ENCODE peak calls at places on chromosomes 7 and 10, in four cellular contexts. One of them, this sample, is unnamed.

GRCh38 chr7:127582361-127582760 is 3.0 kb downstream of the GCC1 start:
- DNase-seq in natural killer cell: no peak
- DNase-seq in dorsolateral prefrontal cortex: no peak
- DNase-seq in cardiac muscle cell: peak; percentile 79
- DNase-seq in this sample: no peak

GRCh38 chr10:93820434-93820833 is 62.7 kb downstream of the LGI1 start:
- DNase-seq in natural killer cell: no peak
- DNase-seq in dorsolateral prefrontal cortex: no peak
- DNase-seq in cardiac muscle cell: no peak
- DNase-seq in this sample: no peak

GRCh38 chr10:110340122-110340521 is 35.4 kb upstream of the SMNDC1 start:
- DNase-seq in natural killer cell: no peak
- DNase-seq in dorsolateral prefrontal cortex: no peak
- DNase-seq in cardiac muscle cell: no peak
- DNase-seq in this sample: no peak

GRCh38 chr10:28429573-28430216 is 103.2 kb upstream of the WAC start:
- DNase-seq in natural killer cell: no peak
- DNase-seq in dorsolateral prefrontal cortex: no peak
- DNase-seq in cardiac muscle cell: peak; percentile 5
- DNase-seq in this sample: no peak

GRCh38 chr7:23476286-23477169 is 6.2 kb upstream of the IGF2BP3 start:
- DNase-seq in natural killer cell: no peak
- DNase-seq in dorsolateral prefrontal cortex: no peak
- DNase-seq in cardiac muscle cell: no peak
- DNase-seq in this sample: no peak

GRCh38 chr10:116097239-116097751 is 175.7 kb downstream of the GFRA1 start:
- DNase-seq in natural killer cell: no peak
- DNase-seq in dorsolateral prefrontal cortex: peak; percentile 27
- DNase-seq in cardiac muscle cell: no peak
- DNase-seq in this sample: no peak

GRCh38 chr7:86939197-86939814 is 120.1 kb downstream of the ELAPOR2 start:
- DNase-seq in natural killer cell: no peak
- DNase-seq in dorsolateral prefrontal cortex: no peak
- DNase-seq in cardiac muscle cell: peak; percentile 81
- DNase-seq in this sample: no peak

GRCh38 chr10:93032105-93032808 is 28.3 kb upstream of the CYP26C1 start:
- DNase-seq in natural killer cell: no peak
- DNase-seq in dorsolateral prefrontal cortex: no peak
- DNase-seq in cardiac muscle cell: no peak
- DNase-seq in this sample: no peak

GRCh38 chr7:128162666-128163065 is 78.4 kb upstream of the LEP start:
- DNase-seq in natural killer cell: no peak
- DNase-seq in dorsolateral prefrontal cortex: no peak
- DNase-seq in cardiac muscle cell: no peak
- DNase-seq in this sample: no peak

GRCh38 chr7:111438369-111439289 is 123.7 kb downstream of the IMMP2L start:
- DNase-seq in natural killer cell: no peak
- DNase-seq in dorsolateral prefrontal cortex: no peak
- DNase-seq in cardiac muscle cell: peak; percentile 73
- DNase-seq in this sample: no peak

DNA sequence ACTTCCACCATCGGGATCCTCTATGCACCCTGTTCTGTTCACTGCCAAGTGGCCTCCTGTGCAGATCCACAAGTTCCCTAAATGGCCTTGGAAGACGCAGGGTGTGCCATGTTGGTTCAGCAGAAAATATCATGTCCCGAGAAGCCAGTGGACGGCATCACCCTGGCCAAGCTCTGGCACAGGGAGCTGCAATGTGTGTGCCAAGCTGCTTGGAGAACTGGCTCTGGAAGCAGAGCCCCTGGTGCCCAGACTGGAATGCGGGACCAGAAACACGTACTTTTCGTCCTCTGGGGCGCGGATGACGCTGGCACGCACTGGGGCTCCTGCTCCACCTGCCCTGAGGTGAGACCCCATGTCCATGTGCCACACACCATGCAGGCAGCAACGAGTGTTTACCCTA is 124.7 kb upstream of the CARD11 start:
- DNase-seq in natural killer cell: no peak
- DNase-seq in dorsolateral prefrontal cortex: no peak
- DNase-seq in cardiac muscle cell: no peak
- DNase-seq in this sample: no peak
- TF ChIP-seq CTCF in natural killer cell: no peak
- TF ChIP-seq CTCF in dorsolateral prefrontal cortex: no peak
- TF ChIP-seq CTCF in cardiac muscle cell: no peak
- TF ChIP-seq CTCF in this sample: no peak

DNA sequence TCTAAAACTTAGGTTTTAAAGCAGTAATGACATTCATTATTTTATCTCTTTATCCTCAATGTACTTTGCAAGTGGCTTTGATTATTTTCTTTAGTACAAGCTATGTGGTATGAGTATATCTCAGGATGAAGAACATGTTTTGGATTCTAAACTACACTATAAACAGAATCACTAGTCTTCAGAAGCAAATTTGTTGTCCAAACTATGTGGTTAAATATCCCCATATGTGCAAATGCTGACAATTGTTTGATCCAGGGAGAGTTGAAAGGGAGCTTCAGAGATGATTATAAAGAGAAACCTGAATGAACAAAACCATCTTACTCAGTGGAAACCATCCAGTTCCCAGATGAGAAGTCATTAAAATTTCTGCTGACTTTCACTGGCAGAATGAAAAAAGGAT is 179.3 kb downstream of the MDFIC start:
- DNase-seq in natural killer cell: no peak
- DNase-seq in dorsolateral prefrontal cortex: no peak
- DNase-seq in cardiac muscle cell: no peak
- DNase-seq in this sample: no peak
- TF ChIP-seq CTCF in natural killer cell: no peak
- TF ChIP-seq CTCF in dorsolateral prefrontal cortex: no peak
- TF ChIP-seq CTCF in cardiac muscle cell: no peak
- TF ChIP-seq CTCF in this sample: no peak

DNA sequence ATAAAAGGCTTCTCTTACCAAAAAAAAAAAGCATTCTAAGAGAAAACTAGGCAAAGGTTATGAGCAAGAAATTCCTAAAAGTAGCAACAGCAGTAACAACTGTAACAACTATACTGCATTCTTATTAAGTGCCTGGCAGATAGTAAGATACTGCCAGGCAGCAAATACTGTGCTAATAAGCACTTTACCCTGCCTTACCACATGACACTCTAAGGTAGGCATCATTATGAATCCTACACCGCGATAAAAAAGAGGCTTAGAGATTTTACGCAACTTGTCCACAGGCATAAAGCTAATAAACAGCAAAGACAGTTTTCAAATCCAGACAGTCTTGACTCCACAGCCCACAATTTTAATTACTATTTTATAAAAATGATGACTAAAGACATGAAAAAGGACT is 83.2 kb downstream of the USP6NL start:
- DNase-seq in natural killer cell: no peak
- DNase-seq in dorsolateral prefrontal cortex: no peak
- DNase-seq in cardiac muscle cell: no peak
- DNase-seq in this sample: no peak
- TF ChIP-seq CTCF in natural killer cell: no peak
- TF ChIP-seq CTCF in dorsolateral prefrontal cortex: no peak
- TF ChIP-seq CTCF in cardiac muscle cell: no peak
- TF ChIP-seq CTCF in this sample: no peak

GRCh38 chr7:24982917-24983316 is 2.9 kb upstream of the OSBPL3 start:
- DNase-seq in natural killer cell: no peak
- DNase-seq in dorsolateral prefrontal cortex: no peak
- DNase-seq in cardiac muscle cell: no peak
- DNase-seq in this sample: no peak
- TF ChIP-seq CTCF in natural killer cell: no peak
- TF ChIP-seq CTCF in dorsolateral prefrontal cortex: no peak
- TF ChIP-seq CTCF in cardiac muscle cell: peak; percentile 35
- TF ChIP-seq CTCF in this sample: no peak

DNA sequence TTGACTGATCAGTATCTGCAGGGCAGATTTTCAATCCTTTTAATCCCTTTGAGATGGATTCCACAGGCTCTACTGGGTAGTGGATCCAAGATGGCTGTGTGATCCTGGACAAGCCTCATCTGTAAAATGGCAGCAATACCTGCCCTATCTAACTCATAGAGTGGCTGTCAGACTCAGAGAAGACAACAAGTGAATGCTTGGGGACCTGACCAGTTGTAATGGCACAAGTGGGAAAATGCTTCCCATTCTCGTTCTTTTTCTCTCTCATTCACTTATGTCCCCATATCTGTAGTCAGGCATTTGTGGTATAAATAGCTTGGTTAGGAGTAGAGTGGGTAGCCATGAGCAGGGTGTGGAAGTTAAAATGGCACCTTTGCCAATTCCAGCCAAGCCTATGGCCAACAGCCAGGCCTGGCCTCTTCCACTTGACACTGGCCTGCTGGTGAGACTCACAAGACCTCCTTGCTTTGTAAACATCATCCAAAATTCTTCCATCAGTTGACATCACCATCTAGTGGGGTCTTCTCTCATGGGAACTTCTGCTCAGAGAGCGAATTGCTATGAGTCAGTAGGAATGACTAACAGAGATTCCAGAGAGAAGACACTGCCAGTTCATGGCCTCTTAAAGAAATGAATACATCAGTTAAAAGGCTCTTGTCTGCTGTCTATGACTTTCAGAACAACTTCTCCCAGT is 150.1 kb downstream of the PLPP4 start:
- DNase-seq in natural killer cell: no peak
- DNase-seq in dorsolateral prefrontal cortex: no peak
- DNase-seq in cardiac muscle cell: peak; percentile 3
- DNase-seq in this sample: no peak
- TF ChIP-seq CTCF in natural killer cell: no peak
- TF ChIP-seq CTCF in dorsolateral prefrontal cortex: no peak
- TF ChIP-seq CTCF in cardiac muscle cell: no peak
- TF ChIP-seq CTCF in this sample: no peak

DNA sequence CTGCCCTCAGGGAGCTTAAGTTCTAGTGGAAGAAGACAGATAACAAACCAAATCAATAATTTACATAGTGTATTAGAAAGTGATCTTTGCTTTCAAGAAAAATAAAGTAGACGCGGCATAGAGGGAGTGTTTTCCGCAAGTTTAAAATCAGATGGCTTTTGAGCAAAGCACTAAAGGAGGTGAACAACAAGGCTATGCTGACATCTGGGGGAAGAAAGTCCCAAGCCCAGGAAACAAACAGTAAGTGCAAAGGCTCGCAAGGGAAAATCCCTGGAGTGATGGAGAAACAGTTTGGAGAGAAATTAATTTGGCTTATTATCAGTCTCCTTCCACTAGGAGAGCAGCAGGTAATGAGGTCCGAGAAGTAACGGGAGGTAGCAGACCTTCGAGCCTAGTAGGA is 1.9 kb upstream of the CNNM2 start:
- DNase-seq in natural killer cell: no peak
- DNase-seq in dorsolateral prefrontal cortex: no peak
- DNase-seq in cardiac muscle cell: no peak
- DNase-seq in this sample: no peak
- TF ChIP-seq CTCF in natural killer cell: no peak
- TF ChIP-seq CTCF in dorsolateral prefrontal cortex: no peak
- TF ChIP-seq CTCF in cardiac muscle cell: no peak
- TF ChIP-seq CTCF in this sample: no peak

This sample was measured in activated B cell treated with CpG ODN at 0.5 μM for 24 hours.